ENCODE peak calls at places on chromosomes 13 and 19, in ten cellular contexts. G is cerebellar cortex; U is NCI-H2029 treated with DMSO at 0.1 percent for 48 hours; V is stimulated activated CD4-positive, alpha-beta T cell treated with anti-CD3 and anti-CD28 coated beads, Interleukin-1b, Interleukin-23, amount 100 ng/mL, for 1 hour; Q is activated naive CD4-positive, alpha-beta T cell treated with anti-CD3 and anti-CD28 coated beads for 36 hours; P is right cardiac atrium; D is GM12878; J is T-cell; M is Calu3; R is mammary epithelial cell. O is an unnamed sample.

GRCh38 chr13:110044521-110045200 is 258.3 kb upstream of the IRS2 start:
- DNase-seq in V (no peak), J (no peak), P (no peak), Q (no peak), G (no peak), M (no peak), D (no peak), R (no peak), U (no peak), O (no peak)

GRCh38 chr13:80599765-80600164 is 258.8 kb upstream of the SPRY2 start:
- DNase-seq in Q (no peak), U (no peak), M (no peak), P (no peak), D (no peak), G (no peak), V (no peak), J (no peak), R (no peak), O (no peak)

GRCh38 chr19:48480476-48481190 is 11.5 kb downstream of the CYTH2 start:
- DNase-seq in J (peak), D (no peak), M (no peak), V (no peak), U (no peak), G (peak), Q (peak), P (peak), R (no peak), O (peak)

GRCh38 chr13:92775631-92776030 is 451.0 kb upstream of the GPC6 start:
- DNase-seq in U (no peak), V (no peak), G (no peak), Q (no peak), J (no peak), D (no peak), M (no peak), P (no peak), R (no peak), O (no peak)

GRCh38 chr19:56927294-56927693 is 86.8 kb upstream of the PEG3 start:
- DNase-seq in R (no peak), M (no peak), P (no peak), Q (no peak), D (no peak), V (no peak), J (no peak), G (no peak), U (no peak), O (no peak)

GRCh38 chr19:21587117-21587461 is 81.7 kb downstream of the ZNF429 start:
- DNase-seq in U (no peak), P (peak), G (peak), D (no peak), M (no peak), J (no peak), R (no peak), Q (no peak), V (no peak), O (no peak)

GRCh38 chr19:23409392-23410048 is 14.2 kb upstream of the ZNF91 start:
- DNase-seq in R (no peak), M (no peak), V (no peak), G (peak), J (no peak), Q (no peak), U (no peak), P (no peak), D (no peak), O (no peak)

GRCh38 chr19:37362733-37363132 is 8.2 kb upstream of the ZNF527 start:
- DNase-seq in J (no peak), R (no peak), Q (no peak), P (no peak), G (no peak), U (no peak), D (no peak), M (no peak), V (no peak), O (no peak)

GRCh38 chr13:73324842-73325241 is 266.0 kb downstream of the KLF5 start:
- DNase-seq in P (no peak), M (no peak), R (no peak), D (no peak), V (no peak), J (no peak), Q (no peak), U (no peak), G (no peak), O (no peak)

GRCh38 chr13:98098511-98098910 is 44.4 kb upstream of the FARP1 start:
- DNase-seq in P (no peak), Q (no peak), U (no peak), R (no peak), G (no peak), J (no peak), M (no peak), V (no peak), D (no peak), O (no peak)

GRCh38 chr19:11064831-11065303 is 24.4 kb upstream of the LDLR start:
- DNase-seq in Q (no peak), M (no peak), R (no peak), J (no peak), D (no peak), U (no peak), G (no peak), P (no peak), V (no peak), O (no peak)

GRCh38 chr19:47497073-47497766 is 13.2 kb upstream of the KPTN start:
- DNase-seq in M (no peak), D (no peak), G (peak), V (no peak), U (no peak), Q (no peak), R (no peak), J (no peak), P (peak), O (no peak)

GRCh38 chr13:94712287-94712811 is at the start of gene SOX21:
- DNase-seq in G (no peak), R (peak), M (no peak), V (no peak), Q (peak), U (no peak), D (no peak), P (peak), J (no peak), O (no peak)

GRCh38 chr13:21328836-21329477 is 130.1 kb downstream of the ZDHHC20 start:
- DNase-seq in D (no peak), J (no peak), V (no peak), U (no peak), Q (no peak), M (no peak), G (no peak), P (no peak), R (no peak), O (no peak)

GRCh38 chr13:54627973-54628372 is 1599.4 kb downstream of the OLFM4 start:
- DNase-seq in M (no peak), Q (no peak), U (no peak), D (no peak), P (no peak), V (no peak), G (no peak), J (no peak), R (no peak), O (no peak)

GRCh38 chr13:112247471-112248405 is 128.4 kb upstream of the SPACA7 start:
- DNase-seq in D (no peak), Q (no peak), U (no peak), V (no peak), P (no peak), G (no peak), R (no peak), M (no peak), J (no peak), O (no peak)

GRCh38 chr19:4375620-4376228 is 24.6 kb downstream of the SH3GL1 start:
- DNase-seq in J (no peak), V (no peak), P (peak), D (peak), Q (no peak), M (peak), U (no peak), G (no peak), R (no peak), O (no peak)

GRCh38 chr19:37778613-37779138 is 710 bp downstream of the ZNF573 start:
- DNase-seq in G (no peak), D (no peak), R (peak), J (no peak), V (no peak), U (no peak), Q (no peak), P (no peak), M (no peak), O (no peak)

GRCh38 chr13:44818428-44818827 is 170.8 kb downstream of the NUFIP1 start:
- DNase-seq in V (no peak), Q (peak), M (no peak), U (no peak), J (no peak), R (peak), P (no peak), G (peak), D (no peak), O (no peak)

O was measured in stimulated activated CD8-positive, alpha-beta memory T cell treated with anti-CD3 and anti-CD28 coated beads, Interleukin-12 subunit alpha, Interleukin-12 subunit beta, amount 100 ng/mL, for 1 hour.